ENCODE peak calls at places on chromosomes 3 and 15, in six cellular contexts. One of them, this sample, is unnamed.

GRCh38 chr15:67138946-67139855 is 73.8 kb downstream of the SMAD3 start:
- DNase-seq in H9: no peak
- DNase-seq in H1: no peak
- DNase-seq in neuronal stem cell: no peak
- DNase-seq in trophoblast cell: no peak
- DNase-seq in mesenchymal stem cell: no peak
- DNase-seq in this sample: peak; percentile 52

GRCh38 chr3:43953814-43954241 is 263.1 kb downstream of the ABHD5 start:
- DNase-seq in H9: no peak
- DNase-seq in mesenchymal stem cell: peak; percentile 84
- DNase-seq in H1: no peak
- DNase-seq in trophoblast cell: peak; percentile 38
- DNase-seq in neuronal stem cell: no peak
- DNase-seq in this sample: peak; percentile 24

GRCh38 chr3:10437272-10437994 is 68.0 kb downstream of the ATP2B2 start:
- DNase-seq in trophoblast cell: no peak
- DNase-seq in mesenchymal stem cell: peak; percentile 82
- DNase-seq in neuronal stem cell: no peak
- DNase-seq in H1: no peak
- DNase-seq in H9: no peak
- DNase-seq in this sample: peak; percentile 85

GRCh38 chr3:145272684-145273083 is 888.3 kb downstream of the PLOD2 start:
- DNase-seq in H1: no peak
- DNase-seq in trophoblast cell: no peak
- DNase-seq in neuronal stem cell: no peak
- DNase-seq in mesenchymal stem cell: peak; percentile 12
- DNase-seq in H9: no peak
- DNase-seq in this sample: no peak

GRCh38 chr15:67521770-67522568 is 1.0 kb downstream of the C15orf61 start:
- DNase-seq in trophoblast cell: peak; percentile 49
- DNase-seq in neuronal stem cell: no peak
- DNase-seq in mesenchymal stem cell: peak; percentile 55
- DNase-seq in H1: no peak
- DNase-seq in H9: no peak
- DNase-seq in this sample: peak; percentile 51

GRCh38 chr15:34304613-34305012 is 33.0 kb downstream of the SLC12A6 start:
- DNase-seq in trophoblast cell: no peak
- DNase-seq in neuronal stem cell: no peak
- DNase-seq in mesenchymal stem cell: peak; percentile 62
- DNase-seq in H9: no peak
- DNase-seq in H1: no peak
- DNase-seq in this sample: peak; percentile 82

GRCh38 chr3:155504682-155505081 is 211.2 kb upstream of the STRIT1 start:
- DNase-seq in trophoblast cell: no peak
- DNase-seq in neuronal stem cell: no peak
- DNase-seq in H1: no peak
- DNase-seq in H9: no peak
- DNase-seq in mesenchymal stem cell: no peak
- DNase-seq in this sample: no peak

GRCh38 chr3:26437678-26438077 is 184.9 kb upstream of the LRRC3B start:
- DNase-seq in H9: no peak
- DNase-seq in trophoblast cell: peak; percentile 55
- DNase-seq in neuronal stem cell: no peak
- DNase-seq in H1: no peak
- DNase-seq in mesenchymal stem cell: peak; percentile 87
- DNase-seq in this sample: no peak

GRCh38 chr15:95162069-95162468 is 930.7 kb downstream of the MCTP2 start:
- DNase-seq in mesenchymal stem cell: peak; percentile 85
- DNase-seq in neuronal stem cell: no peak
- DNase-seq in H9: no peak
- DNase-seq in H1: no peak
- DNase-seq in trophoblast cell: no peak
- DNase-seq in this sample: peak; percentile 73

GRCh38 chr3:111884411-111885018 is 25.4 kb downstream of the PHLDB2 start:
- DNase-seq in H1: no peak
- DNase-seq in mesenchymal stem cell: no peak
- DNase-seq in neuronal stem cell: no peak
- DNase-seq in H9: no peak
- DNase-seq in trophoblast cell: peak; percentile 57
- DNase-seq in this sample: no peak

GRCh38 chr3:112681822-112682325 is 40.9 kb upstream of the CCDC80 start:
- DNase-seq in trophoblast cell: no peak
- DNase-seq in H1: no peak
- DNase-seq in H9: no peak
- DNase-seq in neuronal stem cell: no peak
- DNase-seq in mesenchymal stem cell: peak; percentile 55
- DNase-seq in this sample: peak; percentile 88

GRCh38 chr15:48059786-48060185 is 61.0 kb upstream of the SLC24A5 start:
- DNase-seq in H9: no peak
- DNase-seq in H1: no peak
- DNase-seq in mesenchymal stem cell: no peak
- DNase-seq in neuronal stem cell: no peak
- DNase-seq in trophoblast cell: no peak
- DNase-seq in this sample: peak; percentile 14

GRCh38 chr3:69761896-69762789 is 22.9 kb downstream of the MITF start:
- DNase-seq in trophoblast cell: peak; percentile 79
- DNase-seq in mesenchymal stem cell: peak; percentile 85
- DNase-seq in H1: no peak
- DNase-seq in neuronal stem cell: no peak
- DNase-seq in H9: no peak
- DNase-seq in this sample: peak; percentile 88

GRCh38 chr15:58951388-58952060 is 18.0 kb upstream of the SLTM start:
- DNase-seq in H1: no peak
- DNase-seq in H9: no peak
- DNase-seq in neuronal stem cell: no peak
- DNase-seq in trophoblast cell: peak; percentile 65
- DNase-seq in mesenchymal stem cell: no peak
- DNase-seq in this sample: peak; percentile 84

DNA sequence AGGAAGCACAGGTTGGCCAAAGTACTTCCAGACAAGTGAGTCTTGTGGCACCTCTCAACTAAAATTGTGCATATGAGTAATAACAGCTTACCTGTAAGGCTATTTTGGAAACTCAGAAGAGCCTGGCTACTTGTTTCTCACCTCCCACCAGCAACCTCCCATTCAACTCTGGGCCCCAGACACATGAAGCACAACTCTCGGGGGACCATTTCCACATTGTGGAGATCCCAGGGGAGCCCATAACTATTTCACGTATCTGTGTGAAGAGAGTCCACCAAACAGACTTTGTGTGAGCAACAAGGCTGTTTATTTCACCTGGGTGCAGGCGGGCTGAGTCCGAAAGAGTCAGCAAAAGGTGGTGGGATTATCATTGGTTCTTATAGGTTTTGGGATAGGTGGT is 5.2 kb upstream of the SNX4 start:
- DNase-seq in mesenchymal stem cell: no peak
- DNase-seq in trophoblast cell: no peak
- DNase-seq in neuronal stem cell: no peak
- DNase-seq in H9: no peak
- DNase-seq in H1: no peak
- DNase-seq in this sample: no peak
- H4K91ac ChIP-seq in mesenchymal stem cell: no peak overlapping the region
- H4K91ac ChIP-seq in trophoblast cell: no peak overlapping the region
- H4K91ac ChIP-seq in neuronal stem cell: no peak overlapping the region
- H4K91ac ChIP-seq in H9: no peak overlapping the region
- H4K91ac ChIP-seq in H1: no peak overlapping the region
- H4K91ac ChIP-seq in this sample: no peak overlapping the region

GRCh38 chr3:19474169-19474568 is 325.9 kb downstream of the KCNH8 start:
- DNase-seq in H9: no peak
- DNase-seq in mesenchymal stem cell: no peak
- DNase-seq in neuronal stem cell: no peak
- DNase-seq in H1: no peak
- DNase-seq in trophoblast cell: no peak
- DNase-seq in this sample: no peak
- H2AK5ac ChIP-seq in H9: no peak overlapping the region
- H2AK5ac ChIP-seq in mesenchymal stem cell: no peak overlapping the region
- H2AK5ac ChIP-seq in neuronal stem cell: no peak overlapping the region
- H2AK5ac ChIP-seq in H1: no peak overlapping the region
- H2AK5ac ChIP-seq in trophoblast cell: no peak overlapping the region
- H2AK5ac ChIP-seq in this sample: no peak overlapping the region

GRCh38 chr15:101162701-101163483 is 89.0 kb downstream of the CHSY1 start:
- DNase-seq in H1: no peak
- DNase-seq in neuronal stem cell: no peak
- DNase-seq in H9: no peak
- DNase-seq in mesenchymal stem cell: no peak
- DNase-seq in trophoblast cell: no peak
- DNase-seq in this sample: no peak
- H4K91ac ChIP-seq in H1: no peak overlapping the region
- H4K91ac ChIP-seq in neuronal stem cell: no peak overlapping the region
- H4K91ac ChIP-seq in H9: no peak overlapping the region
- H4K91ac ChIP-seq in mesenchymal stem cell: peak overlapping the region; percentile 45
- H4K91ac ChIP-seq in trophoblast cell: no peak overlapping the region
- H4K91ac ChIP-seq in this sample: no peak overlapping the region

DNA sequence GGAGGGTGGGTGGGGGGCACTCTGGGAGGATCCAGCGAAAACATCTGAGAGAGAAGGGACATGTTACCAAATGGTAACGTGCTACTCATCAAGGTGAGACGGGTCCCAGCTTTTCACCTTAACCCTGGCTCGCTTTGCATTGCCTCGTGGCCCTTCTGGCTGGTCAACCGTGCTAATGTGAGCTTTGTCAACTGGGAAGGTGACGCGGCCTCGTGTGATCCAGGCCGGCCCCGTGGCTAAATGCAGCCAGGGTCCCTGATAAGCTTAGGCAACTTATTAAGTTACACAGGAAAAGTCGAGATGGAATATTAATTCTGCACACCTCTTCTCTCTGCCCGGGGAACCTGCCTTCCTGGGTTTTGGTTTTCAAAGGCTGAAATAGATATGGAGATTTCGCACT is 38.8 kb upstream of the MAGEF1 start:
- DNase-seq in trophoblast cell: no peak
- DNase-seq in mesenchymal stem cell: no peak
- DNase-seq in H1: no peak
- DNase-seq in neuronal stem cell: no peak
- DNase-seq in H9: no peak
- DNase-seq in this sample: no peak
- H2AK5ac ChIP-seq in trophoblast cell: no peak overlapping the region
- H2AK5ac ChIP-seq in mesenchymal stem cell: no peak overlapping the region
- H2AK5ac ChIP-seq in H1: no peak overlapping the region
- H2AK5ac ChIP-seq in neuronal stem cell: no peak overlapping the region
- H2AK5ac ChIP-seq in H9: no peak overlapping the region
- H2AK5ac ChIP-seq in this sample: no peak overlapping the region

GRCh38 chr3:171264758-171265157 is 195.4 kb downstream of the TNIK start:
- DNase-seq in mesenchymal stem cell: no peak
- DNase-seq in trophoblast cell: no peak
- DNase-seq in neuronal stem cell: no peak
- DNase-seq in H9: no peak
- DNase-seq in H1: no peak
- DNase-seq in this sample: no peak
- H4K91ac ChIP-seq in mesenchymal stem cell: no peak overlapping the region
- H4K91ac ChIP-seq in trophoblast cell: no peak overlapping the region
- H4K91ac ChIP-seq in neuronal stem cell: no peak overlapping the region
- H4K91ac ChIP-seq in H9: no peak overlapping the region
- H4K91ac ChIP-seq in H1: no peak overlapping the region
- H4K91ac ChIP-seq in this sample: no peak overlapping the region

GRCh38 chr15:65335278-65336055 is 31.0 kb downstream of the RNU5B-1 start:
- DNase-seq in neuronal stem cell: no peak
- DNase-seq in trophoblast cell: no peak
- DNase-seq in mesenchymal stem cell: no peak
- DNase-seq in H1: no peak
- DNase-seq in H9: no peak
- DNase-seq in this sample: no peak
- H2AK5ac ChIP-seq in neuronal stem cell: peak overlapping the region; percentile 90
- H2AK5ac ChIP-seq in trophoblast cell: no peak overlapping the region
- H2AK5ac ChIP-seq in mesenchymal stem cell: no peak overlapping the region
- H2AK5ac ChIP-seq in H1: peak overlapping the region; percentile 4
- H2AK5ac ChIP-seq in H9: no peak overlapping the region
- H2AK5ac ChIP-seq in this sample: no peak overlapping the region

DNA sequence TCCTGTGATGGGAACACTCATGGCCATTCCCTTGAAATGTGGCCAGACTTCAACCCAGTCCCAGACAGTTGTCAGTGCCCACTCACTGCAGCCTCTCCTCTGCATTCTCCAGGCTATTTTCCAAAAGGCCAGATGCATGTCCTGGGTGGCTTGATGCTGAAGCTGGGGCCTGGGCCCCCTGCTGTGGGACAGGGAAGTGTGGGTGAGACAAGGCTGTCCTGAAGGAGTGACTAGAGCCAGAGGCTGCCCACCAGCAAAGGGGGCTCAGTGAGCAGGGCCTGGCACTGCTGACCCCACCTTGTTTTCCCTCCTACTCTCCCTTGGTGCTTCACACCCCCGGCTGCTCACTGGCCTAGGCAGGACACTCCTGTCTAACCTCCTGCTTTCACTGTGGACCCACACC is 11.9 kb downstream of the CISH start:
- DNase-seq in H9: no peak
- DNase-seq in trophoblast cell: no peak
- DNase-seq in neuronal stem cell: no peak
- DNase-seq in mesenchymal stem cell: no peak
- DNase-seq in H1: no peak
- DNase-seq in this sample: no peak
- H4K91ac ChIP-seq in H9: no peak overlapping the region
- H4K91ac ChIP-seq in trophoblast cell: no peak overlapping the region
- H4K91ac ChIP-seq in neuronal stem cell: no peak overlapping the region
- H4K91ac ChIP-seq in mesenchymal stem cell: peak overlapping the region; percentile 95
- H4K91ac ChIP-seq in H1: no peak overlapping the region
- H4K91ac ChIP-seq in this sample: no peak overlapping the region

DNA sequence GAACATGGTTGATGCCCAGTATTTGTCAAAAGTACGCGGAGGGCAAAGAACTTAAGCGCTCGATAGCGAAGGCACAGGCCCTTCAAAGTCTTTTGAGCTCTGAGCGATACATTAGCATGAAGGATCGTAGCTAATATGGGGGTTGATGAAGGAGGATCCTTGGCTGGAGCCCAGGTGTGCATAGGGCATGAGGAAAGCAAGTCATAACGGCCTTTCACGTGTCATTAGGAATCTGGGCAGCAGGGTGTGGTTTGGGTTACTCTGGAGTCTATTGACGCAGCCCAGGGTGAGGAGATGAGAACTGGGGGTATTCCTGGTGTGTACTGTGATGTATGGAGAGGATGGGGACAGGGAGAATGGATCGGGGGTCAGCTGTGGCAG is 31.7 kb downstream of the SPINK8 start:
- DNase-seq in mesenchymal stem cell: no peak
- DNase-seq in H9: no peak
- DNase-seq in neuronal stem cell: peak; percentile 8
- DNase-seq in trophoblast cell: peak; percentile 39
- DNase-seq in H1: no peak
- DNase-seq in this sample: peak; percentile 19
- H2AK5ac ChIP-seq in mesenchymal stem cell: peak overlapping the region; percentile 6
- H2AK5ac ChIP-seq in H9: no peak overlapping the region
- H2AK5ac ChIP-seq in neuronal stem cell: no peak overlapping the region
- H2AK5ac ChIP-seq in trophoblast cell: peak overlapping the region; percentile 60
- H2AK5ac ChIP-seq in H1: no peak overlapping the region
- H2AK5ac ChIP-seq in this sample: peak overlapping the region; percentile 74